ENCODE peak calls at places on chromosomes 6 and 20, in ten cellular contexts. R, X, B, Z, I, P, F, U, L and W are unnamed samples.

GRCh38 chr6:3014675-3015066 is 15.0 kb downstream of the NQO2 start:
- DNase-seq in R (no peak), X (no peak), B (no peak), Z (no peak), I (no peak), P (no peak), F (no peak), U (no peak), L (no peak), W (no peak)

GRCh38 chr6:159919011-159919511 is 28.3 kb downstream of the MAS1 start:
- DNase-seq in R (no peak), X (no peak), B (no peak), Z (no peak), I (no peak), P (no peak), F (peak), U (no peak), L (no peak), W (no peak)

GRCh38 chr6:13725570-13725969 is 13.9 kb upstream of the RANBP9 start:
- DNase-seq in R (no peak), X (no peak), B (peak), Z (no peak), I (no peak), P (peak), F (peak), U (no peak), L (no peak), W (no peak)

GRCh38 chr6:122610690-122611455 is 668 bp downstream of the PKIB start:
- DNase-seq in R (no peak), X (no peak), B (peak), Z (no peak), I (peak), P (peak), F (peak), U (no peak), L (peak), W (peak)

GRCh38 chr20:52261792-52262191 is 70.2 kb upstream of the ZFP64 start:
- DNase-seq in R (no peak), X (no peak), B (no peak), Z (no peak), I (no peak), P (no peak), F (no peak), U (no peak), L (no peak), W (no peak)

GRCh38 chr6:113645576-113645970 is 211.6 kb upstream of the MARCKS start:
- DNase-seq in R (no peak), X (peak), B (peak), Z (no peak), I (no peak), P (no peak), F (peak), U (no peak), L (no peak), W (no peak)

GRCh38 chr6:116267879-116268588 is 11.7 kb downstream of the TSPYL1 start:
- DNase-seq in R (no peak), X (no peak), B (no peak), Z (no peak), I (no peak), P (no peak), F (peak), U (no peak), L (no peak), W (no peak)

GRCh38 chr6:127186889-127187288 is 68.4 kb downstream of the RSPO3 start:
- DNase-seq in R (peak), X (no peak), B (no peak), Z (peak), I (peak), P (peak), F (no peak), U (peak), L (peak), W (peak)

GRCh38 chr20:48128436-48128835 is 343.2 kb upstream of the SULF2 start:
- DNase-seq in R (no peak), X (no peak), B (no peak), Z (no peak), I (no peak), P (no peak), F (peak), U (no peak), L (no peak), W (no peak)

GRCh38 chr20:370151-370600 is 10.4 kb upstream of the TRIB3 start:
- DNase-seq in R (no peak), X (no peak), B (peak), Z (no peak), I (no peak), P (no peak), F (no peak), U (no peak), L (no peak), W (no peak)

GRCh38 chr6:92376711-92377110 is 1042.6 kb downstream of the EPHA7 start:
- DNase-seq in R (no peak), X (no peak), B (peak), Z (no peak), I (no peak), P (no peak), F (peak), U (no peak), L (no peak), W (no peak)

GRCh38 chr6:25006075-25006474 is 70.3 kb upstream of the RIPOR2 start:
- DNase-seq in R (no peak), X (no peak), B (no peak), Z (no peak), I (no peak), P (no peak), F (no peak), U (no peak), L (no peak), W (no peak)

GRCh38 chr20:1478566-1478965 is 11.9 kb upstream of the NSFL1C start:
- DNase-seq in R (no peak), X (no peak), B (peak), Z (no peak), I (no peak), P (no peak), F (peak), U (no peak), L (no peak), W (no peak)

GRCh38 chr6:4488389-4488788 is 287.8 kb upstream of the CDYL start:
- DNase-seq in R (no peak), X (no peak), B (no peak), Z (no peak), I (no peak), P (no peak), F (no peak), U (no peak), L (no peak), W (no peak)

GRCh38 chr20:1930165-1930564 is 35.0 kb downstream of the SIRPA start:
- DNase-seq in R (no peak), X (no peak), B (no peak), Z (no peak), I (no peak), P (no peak), F (no peak), U (no peak), L (no peak), W (no peak)

GRCh38 chr20:38219006-38219950 is 41.3 kb downstream of the KIAA1755 start:
- DNase-seq in R (no peak), X (no peak), B (no peak), Z (no peak), I (no peak), P (no peak), F (no peak), U (no peak), L (no peak), W (no peak)

GRCh38 chr6:156852147-156852857 is 75.1 kb downstream of the ARID1B start:
- DNase-seq in R (no peak), X (no peak), B (no peak), Z (no peak), I (no peak), P (peak), F (no peak), U (no peak), L (no peak), W (no peak)

GRCh38 chr6:131400054-131400781 is 172.8 kb upstream of the ARG1 start:
- DNase-seq in R (no peak), X (peak), B (peak), Z (no peak), I (no peak), P (no peak), F (peak), U (no peak), L (no peak), W (no peak)

GRCh38 chr6:100088009-100088408 is 94.0 kb upstream of the MCHR2 start:
- DNase-seq in R (no peak), X (peak), B (peak), Z (no peak), I (no peak), P (no peak), F (peak), U (no peak), L (no peak), W (no peak)

GRCh38 chr6:125693480-125693879 is 56.0 kb upstream of the HEY2 start:
- DNase-seq in R (no peak), X (no peak), B (no peak), Z (no peak), I (no peak), P (no peak), F (no peak), U (no peak), L (no peak), W (no peak)

GRCh38 chr20:36155629-36155971 is 1.1 kb downstream of the EPB41L1 start:
- DNase-seq in R (no peak), X (no peak), B (no peak), Z (no peak), I (no peak), P (no peak), F (no peak), U (no peak), L (no peak), W (no peak)

GRCh38 chr20:62642666-62643520 is 590 bp downstream of the SLCO4A1 start:
- DNase-seq in R (peak), X (no peak), B (peak), Z (peak), I (peak), P (peak), F (peak), U (peak), L (no peak), W (peak)

GRCh38 chr6:34325618-34326017 is 66.9 kb downstream of the NUDT3 start:
- DNase-seq in R (no peak), X (no peak), B (no peak), Z (no peak), I (no peak), P (no peak), F (no peak), U (no peak), L (no peak), W (no peak)

GRCh38 chr6:125066964-125067363 is 86.6 kb upstream of the TPD52L1 start:
- DNase-seq in R (no peak), X (peak), B (peak), Z (no peak), I (no peak), P (peak), F (peak), U (no peak), L (no peak), W (no peak)

GRCh38 chr20:57627972-57628650 is 7.9 kb upstream of the ZBP1 start:
- DNase-seq in R (peak), X (peak), B (no peak), Z (no peak), I (no peak), P (peak), F (peak), U (no peak), L (no peak), W (no peak)

GRCh38 chr20:4297141-4297826 is 281.9 kb upstream of the RNF24 start:
- DNase-seq in R (no peak), X (peak), B (no peak), Z (no peak), I (no peak), P (no peak), F (peak), U (no peak), L (no peak), W (no peak)

GRCh38 chr6:88843040-88843439 is 120.4 kb downstream of the RNGTT start:
- DNase-seq in R (no peak), X (peak), B (peak), Z (no peak), I (no peak), P (no peak), F (peak), U (no peak), L (no peak), W (no peak)